ENCODE peak calls at places on chromosome 21, in four cellular contexts. R, L, O and U are unnamed samples.

GRCh38 chr21:31557956-31558838 is 101.3 kb upstream of the SOD1 start:
- DNase-seq in R (peak; percentile 60), L (no peak), O (no peak), U (no peak)

GRCh38 chr21:17925900-17926299 is 106.7 kb upstream of the C21orf91 start:
- DNase-seq in R (no peak), L (peak; percentile 5), O (no peak), U (no peak)

GRCh38 chr21:45448810-45449657 is 44.1 kb downstream of the COL18A1 start:
- DNase-seq in R (no peak), L (no peak), O (no peak), U (no peak)

GRCh38 chr21:36640260-36641244 is 58.4 kb upstream of the SIM2 start:
- DNase-seq in R (no peak), L (no peak), O (no peak), U (no peak)

GRCh38 chr21:44509539-44509938 is 30.5 kb downstream of the KRTAP10-1 start:
- DNase-seq in R (peak; percentile 71), L (peak; percentile 56), O (no peak), U (peak; percentile 50)

GRCh38 chr21:33101300-33102005 is 31.5 kb downstream of the OLIG1 start:
- DNase-seq in R (no peak), L (no peak), O (no peak), U (no peak)

GRCh38 chr21:45267390-45267760 is 20.3 kb downstream of the POFUT2 start:
- DNase-seq in R (peak; percentile 0), L (no peak), O (no peak), U (no peak)

GRCh38 chr21:42988234-42988965 is 14.0 kb downstream of the PKNOX1 start:
- DNase-seq in R (no peak), L (no peak), O (no peak), U (no peak)

GRCh38 chr21:45986316-45987051 is 4.9 kb downstream of the COL6A1 start:
- DNase-seq in R (no peak), L (no peak), O (no peak), U (no peak)

GRCh38 chr21:42291751-42292562 is 23.3 kb downstream of the TFF3 start:
- DNase-seq in R (no peak), L (no peak), O (no peak), U (no peak)

GRCh38 chr21:15730484-15731242 is 881 bp downstream of the USP25 start:
- DNase-seq in R (no peak), L (no peak), O (no peak), U (no peak)

GRCh38 chr21:32463889-32464300 is 51.4 kb downstream of the EVA1C start:
- DNase-seq in R (peak; percentile 87), L (peak; percentile 92), O (no peak), U (peak; percentile 86)

GRCh38 chr21:32083175-32083574 is 195.7 kb downstream of the MIS18A start:
- DNase-seq in R (peak; percentile 76), L (no peak), O (no peak), U (no peak)

GRCh38 chr21:46000731-46001641 is 19.4 kb downstream of the COL6A1 start:
- DNase-seq in R (peak; percentile 7), L (no peak), O (no peak), U (no peak)

GRCh38 chr21:31173881-31174555 is 135.7 kb upstream of the KRTAP19-8 start:
- DNase-seq in R (no peak), L (no peak), O (no peak), U (no peak)

GRCh38 chr21:45989355-45990048 is 7.9 kb downstream of the COL6A1 start:
- DNase-seq in R (no peak), L (no peak), O (no peak), U (no peak)

GRCh38 chr21:37659874-37660273 is 256.4 kb downstream of the KCNJ6 start:
- DNase-seq in R (no peak), L (no peak), O (no peak), U (no peak)

GRCh38 chr21:41477641-41478318 is 30.2 kb downstream of the TMPRSS2 start:
- DNase-seq in R (no peak), L (no peak), O (no peak), U (peak; percentile 96)

GRCh38 chr21:38912355-38912619 is 106.6 kb downstream of the ETS2 start:
- DNase-seq in R (no peak), L (no peak), O (no peak), U (no peak)

GRCh38 chr21:37172646-37173045 is 94.5 kb downstream of the VPS26C start:
- DNase-seq in R (no peak), L (no peak), O (no peak), U (peak; percentile 51)

GRCh38 chr21:29243188-29243587 is 55.5 kb upstream of the BACH1 start:
- DNase-seq in R (no peak), L (no peak), O (no peak), U (no peak)

GRCh38 chr21:31730687-31731111 is 1.2 kb downstream of the SCAF4 start:
- DNase-seq in R (peak; percentile 25), L (no peak), O (no peak), U (peak; percentile 40)